ENCODE peak calls at places on chromosomes 12 and 14, in five cellular contexts. F, G, E, H and I are unnamed samples.

GRCh38 chr12:121248611-121249010 is 38.7 kb downstream of the P2RX4 start:
- DNase-seq in F (no peak), G (no peak), E (no peak), H (no peak), I (no peak)

GRCh38 chr12:14995583-14996425 is 23.0 kb downstream of the PDE6H start:
- DNase-seq in F (peak), G (peak), E (no peak), H (no peak), I (no peak)

GRCh38 chr14:35470775-35471174 is 63.2 kb upstream of the INSM2 start:
- DNase-seq in F (peak), G (no peak), E (no peak), H (peak), I (no peak)

GRCh38 chr12:108583971-108584370 is 13.9 kb downstream of the TMEM119 start:
- DNase-seq in F (no peak), G (no peak), E (no peak), H (no peak), I (no peak)

GRCh38 chr12:116600959-116601358 is 41.8 kb downstream of the MAP1LC3B2 start:
- DNase-seq in F (no peak), G (no peak), E (no peak), H (no peak), I (no peak)

GRCh38 chr12:12606793-12607589 is 4.7 kb upstream of the CREBL2 start:
- DNase-seq in F (no peak), G (no peak), E (no peak), H (peak), I (no peak)

GRCh38 chr12:58368001-58368400 is 426.6 kb downstream of the ATP23 start:
- DNase-seq in F (no peak), G (no peak), E (no peak), H (no peak), I (no peak)

GRCh38 chr14:60561845-60562746 is 53.1 kb downstream of the SIX6 start:
- DNase-seq in F (peak), G (no peak), E (peak), H (peak), I (no peak)

GRCh38 chr12:101612162-101612916 is 17.6 kb downstream of the MYBPC1 start:
- DNase-seq in F (no peak), G (no peak), E (no peak), H (no peak), I (no peak)

GRCh38 chr12:85784096-85784720 is 52.0 kb downstream of the RASSF9 start:
- DNase-seq in F (no peak), G (no peak), E (no peak), H (no peak), I (no peak)

GRCh38 chr12:1350934-1351240 is 243.5 kb downstream of the FBXL14 start:
- DNase-seq in F (peak), G (no peak), E (no peak), H (no peak), I (no peak)

GRCh38 chr14:68141531-68142088 is 322.0 kb downstream of the RAD51B start:
- DNase-seq in F (peak), G (no peak), E (no peak), H (no peak), I (no peak)